ENCODE peak calls at places on chromosomes 3 and 15, in six cellular contexts. H is SK-N-SH, U is sigmoid colon, V is astrocyte, W is AG04450, F is A549. Q is an unnamed sample.

GRCh38 chr15:64792282-64792681 is 16.9 kb upstream of the RBPMS2 start:
- DNase-seq in H (no peak), U (no peak), V (peak), W (no peak), F (no peak), Q (no peak)

GRCh38 chr3:129180461-129180860 is 3.2 kb downstream of the CNBP start:
- DNase-seq in H (no peak), U (no peak), V (no peak), W (no peak), F (no peak), Q (no peak)

GRCh38 chr3:195187609-195188529 is 83.1 kb downstream of the XXYLT1 start:
- DNase-seq in H (no peak), U (peak), V (peak), W (no peak), F (no peak), Q (peak)

GRCh38 chr3:64945171-64945684 is 257.4 kb upstream of the ADAMTS9 start:
- DNase-seq in H (no peak), U (no peak), V (no peak), W (no peak), F (no peak), Q (no peak)

GRCh38 chr15:25184356-25185155 is 229.8 kb downstream of the SNRPN start:
- DNase-seq in H (no peak), U (peak), V (no peak), W (no peak), F (no peak), Q (no peak)

GRCh38 chr3:187274977-187275338 is 16.6 kb downstream of the MASP1 start:
- DNase-seq in H (no peak), U (no peak), V (no peak), W (no peak), F (no peak), Q (peak)

GRCh38 chr3:127482216-127483004 is 108.1 kb downstream of the TPRA1 start:
- DNase-seq in H (no peak), U (peak), V (peak), W (no peak), F (no peak), Q (no peak)

GRCh38 chr3:45491344-45491743 is 103.0 kb downstream of the LARS2 start:
- DNase-seq in H (no peak), U (no peak), V (no peak), W (no peak), F (no peak), Q (peak)

GRCh38 chr3:57557088-57557537 is 1.0 kb downstream of the PDE12 start:
- DNase-seq in H (peak), U (no peak), V (peak), W (no peak), F (peak), Q (peak)

GRCh38 chr3:98990657-98991056 is 89.2 kb upstream of the DCBLD2 start:
- DNase-seq in H (no peak), U (no peak), V (no peak), W (no peak), F (no peak), Q (no peak)

GRCh38 chr3:168250415-168250861 is 154.7 kb upstream of the GOLIM4 start:
- DNase-seq in H (peak), U (no peak), V (peak), W (no peak), F (no peak), Q (no peak)

GRCh38 chr3:139120336-139120971 is 75.8 kb upstream of the PRR23C start:
- DNase-seq in H (no peak), U (no peak), V (peak), W (peak), F (no peak), Q (no peak)

GRCh38 chr3:52495096-52495495 is at the start of gene STAB1:
- DNase-seq in H (no peak), U (peak), V (no peak), W (no peak), F (no peak), Q (no peak)

GRCh38 chr3:170058127-170058526 is 20.3 kb downstream of the GPR160 start:
- DNase-seq in H (no peak), U (no peak), V (no peak), W (no peak), F (no peak), Q (no peak)

GRCh38 chr3:50617096-50617791 is at the start of gene MAPKAPK3:
- DNase-seq in H (no peak), U (peak), V (no peak), W (no peak), F (no peak), Q (no peak)

GRCh38 chr15:65829150-65829764 is 37.2 kb upstream of the DENND4A start:
- DNase-seq in H (peak), U (no peak), V (no peak), W (no peak), F (peak), Q (no peak)

GRCh38 chr15:70156781-70157261 is 59.1 kb upstream of the TLE3 start:
- DNase-seq in H (no peak), U (peak), V (peak), W (no peak), F (no peak), Q (no peak)

GRCh38 chr3:100954990-100955389 is 38.2 kb downstream of the ABI3BP start:
- DNase-seq in H (no peak), U (peak), V (peak), W (peak), F (no peak), Q (peak)

GRCh38 chr15:73897441-73898261 is 24.3 kb downstream of the TBC1D21 start:
- DNase-seq in H (peak), U (no peak), V (peak), W (peak), F (peak), Q (peak)

GRCh38 chr15:83287541-83288027 is 3.1 kb upstream of the BNC1 start:
- DNase-seq in H (no peak), U (no peak), V (peak), W (peak), F (peak), Q (peak)

GRCh38 chr15:90939756-90940155 is 4.7 kb downstream of the UNC45A start:
- DNase-seq in H (no peak), U (no peak), V (no peak), W (no peak), F (no peak), Q (no peak)

GRCh38 chr3:54121404-54122045 is 827 bp upstream of the CACNA2D3 start:
- DNase-seq in H (peak), U (no peak), V (no peak), W (no peak), F (no peak), Q (no peak)

GRCh38 chr3:45225465-45226205 is 452 bp downstream of the TMEM158 start:
- DNase-seq in H (peak), U (no peak), V (peak), W (no peak), F (no peak), Q (no peak)

GRCh38 chr15:83061680-83062079 is 5.4 kb downstream of the BTBD1 start:
- DNase-seq in H (no peak), U (no peak), V (peak), W (no peak), F (no peak), Q (no peak)

GRCh38 chr3:134374791-134375541 is 719 bp upstream of the AMOTL2 start:
- DNase-seq in H (no peak), U (peak), V (no peak), W (no peak), F (peak), Q (peak)

GRCh38 chr3:42535981-42536784 is 33.7 kb downstream of the VIPR1 start:
- DNase-seq in H (peak), U (no peak), V (no peak), W (no peak), F (peak), Q (peak)

GRCh38 chr3:178703268-178703975 is 167.2 kb downstream of the KCNMB2 start:
- DNase-seq in H (no peak), U (no peak), V (peak), W (peak), F (no peak), Q (peak)

GRCh38 chr3:128489860-128490649 is 2.9 kb downstream of the GATA2 start:
- DNase-seq in H (no peak), U (peak), V (no peak), W (no peak), F (no peak), Q (no peak)

GRCh38 chr15:45129651-45130129 is at the start of the genes DUOX1 and DUOXA1:
- DNase-seq in H (no peak), U (no peak), V (no peak), W (no peak), F (no peak), Q (no peak)

GRCh38 chr15:89496155-89497098 is at the start of gene RHCG:
- DNase-seq in H (peak), U (no peak), V (peak), W (no peak), F (peak), Q (peak)

GRCh38 chr3:128280466-128281455 is 127.5 kb downstream of the EEFSEC start:
- DNase-seq in H (no peak), U (no peak), V (no peak), W (no peak), F (no peak), Q (no peak)

GRCh38 chr3:155334897-155335883 is 41.7 kb upstream of the STRIT1 start:
- DNase-seq in H (peak), U (no peak), V (no peak), W (no peak), F (no peak), Q (no peak)
- TF ChIP-seq CTCF in H (no peak), U (no peak), V (no peak), W (no peak), F (no peak), Q (no peak)

DNA sequence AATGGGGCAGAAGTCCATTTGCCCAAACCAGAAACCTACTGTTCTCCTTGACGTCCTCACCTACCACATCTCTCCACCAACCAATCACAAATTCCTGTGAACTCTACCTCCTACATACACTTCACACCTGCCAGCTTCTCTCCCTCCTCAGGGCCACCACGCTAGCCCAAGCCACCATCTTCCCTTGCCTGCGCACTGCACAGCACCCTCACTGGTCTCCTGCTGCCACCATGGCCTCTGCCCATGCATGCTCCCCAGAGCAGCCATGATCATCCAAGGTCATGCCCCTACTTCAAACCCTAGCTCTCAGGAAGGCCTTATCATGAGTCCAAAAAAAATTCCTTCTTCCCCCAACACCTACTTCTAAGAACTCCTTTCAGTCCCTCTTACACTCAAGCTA is 1.1 kb upstream of the EPHB3 start:
- DNase-seq in H (no peak), U (no peak), V (no peak), W (no peak), F (no peak), Q (no peak)
- H3K27ac ChIP-seq in H (no peak), U (no peak), V (no peak), W (no peak), F (no peak), Q (no peak)

GRCh38 chr3:43733459-43734384 is 43.0 kb downstream of the ABHD5 start:
- DNase-seq in H (no peak), U (no peak), V (peak), W (no peak), F (no peak), Q (no peak)
- TF ChIP-seq CTCF in H (no peak), U (no peak), V (no peak), W (no peak), F (no peak), Q (no peak)

GRCh38 chr3:557972-558371 is 361.4 kb downstream of the CHL1 start:
- DNase-seq in H (no peak), U (no peak), V (no peak), W (no peak), F (no peak), Q (no peak)
- H3K27ac ChIP-seq in H (no peak), U (no peak), V (no peak), W (no peak), F (no peak), Q (no peak)

GRCh38 chr3:15174953-15175352 is 31.1 kb upstream of the CAPN7 start:
- DNase-seq in H (no peak), U (no peak), V (no peak), W (no peak), F (no peak), Q (no peak)
- TF ChIP-seq CTCF in H (no peak), U (no peak), V (no peak), W (no peak), F (no peak), Q (no peak)